ENCODE peak calls at places on chromosomes 16 and 17, in six cellular contexts. P is left ventricle myocardium inferior; H is WERI-Rb-1; V is suprapubic skin; Q is CD8-positive, alpha-beta T cell; X is cardiac fibroblast. C is an unnamed sample.

GRCh38 chr16:50216231-50216630 is 50.1 kb upstream of the ADCY7 start:
- DNase-seq in P (no peak), H (no peak), V (no peak), Q (no peak), X (no peak), C (no peak)

GRCh38 chr17:37752482-37752881 is 7.6 kb upstream of the HNF1B start:
- DNase-seq in P (no peak), H (no peak), V (no peak), Q (no peak), X (no peak), C (no peak)

GRCh38 chr17:79945591-79946255 is 89.9 kb downstream of the TBC1D16 start:
- DNase-seq in P (peak), H (no peak), V (no peak), Q (no peak), X (no peak), C (no peak)

GRCh38 chr17:78903101-78903779 is at the start of gene CEP295NL:
- DNase-seq in P (no peak), H (peak), V (no peak), Q (no peak), X (peak), C (no peak)

GRCh38 chr17:32483451-32484019 is 3.3 kb upstream of the CDK5R1 start:
- DNase-seq in P (peak), H (peak), V (no peak), Q (peak), X (peak), C (peak)

GRCh38 chr16:14436410-14436955 is 193.6 kb downstream of the PARN start:
- DNase-seq in P (no peak), H (no peak), V (no peak), Q (peak), X (no peak), C (no peak)

GRCh38 chr17:18866866-18867813 is 9.2 kb downstream of the PRPSAP2 start:
- DNase-seq in P (no peak), H (no peak), V (no peak), Q (no peak), X (no peak), C (no peak)

GRCh38 chr17:82085931-82086764 is 11.9 kb downstream of the FASN start:
- DNase-seq in P (no peak), H (no peak), V (no peak), Q (peak), X (no peak), C (no peak)

GRCh38 chr16:76278976-76279375 is 1.8 kb downstream of the CNTNAP4 start:
- DNase-seq in P (no peak), H (no peak), V (no peak), Q (no peak), X (peak), C (no peak)

GRCh38 chr17:56112086-56112485 is 41.2 kb upstream of the ANKFN1 start:
- DNase-seq in P (no peak), H (no peak), V (no peak), Q (no peak), X (no peak), C (peak)

GRCh38 chr16:66190411-66190810 is 176.1 kb upstream of the CDH5 start:
- DNase-seq in P (no peak), H (no peak), V (no peak), Q (no peak), X (no peak), C (no peak)

GRCh38 chr16:72878301-72879269 is 169.3 kb downstream of the ZFHX3 start:
- DNase-seq in P (no peak), H (no peak), V (no peak), Q (no peak), X (peak), C (peak)

GRCh38 chr17:49337900-49338299 is 24.1 kb downstream of the ZNF652 start:
- DNase-seq in P (no peak), H (no peak), V (no peak), Q (no peak), X (peak), C (peak)

GRCh38 chr17:4816826-4817225 is 9.9 kb downstream of the PLD2 start:
- DNase-seq in P (no peak), H (no peak), V (no peak), Q (no peak), X (no peak), C (no peak)

GRCh38 chr17:17439971-17440843 is 36.6 kb upstream of the MED9 start:
- DNase-seq in P (peak), H (peak), V (no peak), Q (peak), X (peak), C (peak)

GRCh38 chr16:29756654-29757053 is 10.9 kb upstream of the C16orf54 start:
- DNase-seq in P (no peak), H (no peak), V (no peak), Q (peak), X (peak), C (peak)

GRCh38 chr16:21097151-21097550 is 53.5 kb downstream of the DNAH3 start:
- DNase-seq in P (no peak), H (no peak), V (no peak), Q (no peak), X (no peak), C (peak)

GRCh38 chr17:4230142-4230541 is 33.6 kb downstream of the ANKFY1 start:
- DNase-seq in P (no peak), H (no peak), V (no peak), Q (no peak), X (peak), C (peak)

GRCh38 chr16:89191033-89191900 is 9.1 kb downstream of the SLC22A31 start:
- DNase-seq in P (no peak), H (no peak), V (no peak), Q (peak), X (no peak), C (no peak)

GRCh38 chr16:1245452-1246005 is 5.0 kb downstream of the TPSAB1 start:
- DNase-seq in P (no peak), H (peak), V (no peak), Q (no peak), X (no peak), C (no peak)

GRCh38 chr17:76139801-76140660 is 1.0 kb downstream of the FOXJ1 start:
- DNase-seq in P (no peak), H (no peak), V (no peak), Q (peak), X (no peak), C (no peak)

GRCh38 chr17:74213897-74214386 is 571 bp downstream of the TTYH2 start:
- DNase-seq in P (peak), H (peak), V (no peak), Q (no peak), X (no peak), C (no peak)

GRCh38 chr17:2615882-2616281 is 22.4 kb downstream of the PAFAH1B1 start:
- DNase-seq in P (no peak), H (no peak), V (no peak), Q (no peak), X (no peak), C (no peak)

GRCh38 chr17:14245002-14245401 is 8.3 kb upstream of the CDRT15 start:
- DNase-seq in P (no peak), H (no peak), V (no peak), Q (no peak), X (no peak), C (no peak)

GRCh38 chr17:78748730-78749317 is 33.2 kb downstream of the CYTH1 start:
- DNase-seq in P (peak), H (no peak), V (peak), Q (peak), X (peak), C (peak)

GRCh38 chr16:87538594-87538993 is 45.8 kb upstream of the ZCCHC14 start:
- DNase-seq in P (no peak), H (no peak), V (no peak), Q (no peak), X (peak), C (no peak)

GRCh38 chr17:39306028-39306427 is 80.3 kb upstream of the STAC2 start:
- DNase-seq in P (no peak), H (no peak), V (no peak), Q (no peak), X (no peak), C (no peak)

GRCh38 chr17:36880506-36880905 is 56.8 kb upstream of the LHX1 start:
- DNase-seq in P (no peak), H (no peak), V (no peak), Q (no peak), X (no peak), C (no peak)

GRCh38 chr17:4914009-4914408 is 11.1 kb upstream of the CHRNE start:
- DNase-seq in P (no peak), H (no peak), V (no peak), Q (no peak), X (peak), C (no peak)

GRCh38 chr17:2070241-2071023 is 15.5 kb downstream of the HIC1 start:
- DNase-seq in P (no peak), H (no peak), V (no peak), Q (peak), X (no peak), C (no peak)

GRCh38 chr17:48160177-48160967 is 52.8 kb downstream of the SNX11 start:
- DNase-seq in P (no peak), H (no peak), V (no peak), Q (no peak), X (no peak), C (no peak)

DNA sequence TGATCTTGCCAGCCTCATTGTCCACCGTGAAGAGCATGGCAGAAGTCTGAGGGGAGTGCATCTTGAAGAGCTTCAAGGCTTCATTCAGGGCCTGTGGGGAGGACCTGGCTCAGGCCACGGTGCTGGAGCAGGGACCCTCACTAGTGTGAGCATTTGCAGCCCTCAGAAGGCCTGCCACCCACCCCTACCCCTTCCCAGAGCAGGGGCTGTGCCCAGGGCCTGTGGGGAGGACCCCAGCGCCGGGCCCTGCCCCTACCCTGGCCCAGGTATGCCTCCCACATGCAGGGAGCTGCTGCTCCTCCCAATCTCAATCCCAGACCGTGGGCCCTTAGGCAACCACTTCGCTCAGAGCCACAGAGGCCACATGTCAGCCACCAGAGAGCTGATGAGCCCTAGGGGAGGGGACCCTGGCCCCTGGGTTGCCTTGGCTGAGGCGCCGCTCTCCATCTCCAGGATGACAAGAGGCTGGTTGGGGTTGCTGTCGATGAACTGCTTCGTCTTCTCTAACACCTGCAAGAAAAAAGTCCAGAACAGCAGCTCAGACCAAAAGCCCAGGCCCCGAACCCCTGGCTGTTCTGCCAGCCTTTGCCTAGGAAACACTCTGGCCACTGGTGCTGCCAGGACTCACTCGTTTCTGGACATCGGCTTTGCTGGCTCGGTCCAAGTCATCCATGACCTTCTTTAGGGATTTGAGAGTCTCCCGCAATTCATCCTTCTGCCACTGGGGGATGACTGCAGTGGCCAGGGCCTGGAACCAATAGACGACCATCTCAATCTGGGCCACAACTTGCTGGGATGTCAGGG is 1.8 kb upstream of the EXOSC6 start:
- DNase-seq in P (no peak), H (peak), V (no peak), Q (peak), X (peak), C (peak)
- TF ChIP-seq CTCF in P (peak), H (peak), V (peak), Q (peak), X (peak), C (peak)

DNA sequence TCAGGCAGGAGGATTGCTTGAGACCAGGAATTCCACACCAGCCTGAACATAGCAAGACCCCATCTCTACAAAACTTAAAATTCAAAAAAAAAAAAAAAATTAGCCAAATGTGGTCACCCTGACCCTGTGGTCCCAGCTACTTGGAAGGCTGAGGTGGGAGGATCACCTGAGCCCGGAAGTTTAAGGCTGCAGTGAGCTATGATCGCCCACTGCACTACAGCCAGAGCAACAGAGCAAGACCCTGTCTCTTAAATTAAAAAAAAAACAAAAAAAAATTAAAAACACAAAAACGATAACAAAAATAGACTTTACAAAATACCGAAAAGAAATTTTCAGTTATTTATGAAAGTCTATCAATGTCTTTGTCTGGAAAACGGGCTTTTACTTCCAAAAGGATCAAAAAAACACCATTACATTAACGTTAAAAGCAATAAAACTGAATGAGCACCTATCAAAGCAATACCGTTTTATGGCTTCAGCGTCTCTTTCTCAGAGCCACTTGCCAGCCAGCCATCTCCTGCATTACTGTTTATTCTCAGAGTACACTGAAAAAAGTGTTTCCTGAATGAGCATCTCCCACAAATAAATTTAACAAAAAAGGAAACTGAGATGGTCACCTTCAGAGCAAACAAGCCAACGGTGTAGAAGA is 6.1 kb downstream of the USP7 start:
- DNase-seq in P (no peak), H (no peak), V (no peak), Q (no peak), X (no peak), C (no peak)
- H3K4me3 ChIP-seq in P (peak), H (no peak), V (no peak), Q (peak), X (no peak), C (no peak)

GRCh38 chr17:34892864-34893263 is 68.4 kb downstream of the CCT6B start:
- DNase-seq in P (no peak), H (peak), V (no peak), Q (no peak), X (no peak), C (no peak)
- TF ChIP-seq CTCF in P (peak), H (peak), V (peak), Q (no peak), X (peak), C (peak)

DNA sequence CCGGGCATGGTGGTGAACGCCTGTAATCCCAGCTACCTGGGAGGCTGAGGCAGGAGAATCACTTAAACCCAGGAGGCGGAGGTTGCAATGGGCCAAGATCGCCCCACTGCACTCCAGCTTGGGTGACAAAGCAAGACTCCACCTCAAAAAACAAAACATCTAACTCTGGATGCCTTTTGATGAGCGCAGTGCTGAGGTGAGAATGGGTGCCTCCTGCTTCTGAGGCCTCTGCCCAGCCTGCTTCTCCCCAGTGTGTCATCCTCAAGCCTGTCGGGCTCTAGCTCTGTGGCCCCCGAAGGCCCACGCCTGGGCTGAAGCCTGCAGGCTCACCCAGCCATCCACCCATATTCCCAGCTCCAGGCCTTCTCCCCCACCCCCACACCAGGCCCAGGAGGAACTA is 10.5 kb upstream of the MTSS2 start:
- DNase-seq in P (no peak), H (no peak), V (no peak), Q (no peak), X (no peak), C (no peak)
- H3K4me3 ChIP-seq in P (no peak), H (no peak), V (no peak), Q (no peak), X (no peak), C (no peak)

GRCh38 chr17:11296994-11297393 is 56.0 kb downstream of the SHISA6 start:
- DNase-seq in P (no peak), H (no peak), V (no peak), Q (no peak), X (no peak), C (no peak)
- TF ChIP-seq CTCF in P (peak), H (peak), V (no peak), Q (no peak), X (no peak), C (no peak)

DNA sequence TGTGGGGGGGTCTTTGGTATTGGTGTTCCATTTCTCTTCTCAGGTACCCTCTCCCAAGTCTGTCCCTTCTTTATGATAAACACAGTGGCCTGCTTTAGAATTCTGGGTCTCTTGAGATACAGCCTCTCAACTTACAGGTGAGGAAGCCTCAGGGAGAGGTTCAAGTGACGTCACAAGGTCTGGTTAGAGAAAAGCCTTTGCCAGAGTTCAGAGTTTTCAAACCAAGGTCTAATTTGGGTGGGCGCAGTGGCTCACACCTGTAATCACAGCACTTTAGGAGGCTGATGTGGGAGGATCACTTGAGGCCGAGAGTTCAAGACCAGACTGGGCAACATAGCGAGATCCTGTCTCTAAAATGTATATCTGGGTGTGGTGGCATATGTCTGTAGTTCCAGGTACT is 2.1 kb downstream of the IRF8 start:
- DNase-seq in P (no peak), H (no peak), V (no peak), Q (no peak), X (no peak), C (no peak)
- H3K4me3 ChIP-seq in P (peak), H (no peak), V (no peak), Q (no peak), X (no peak), C (no peak)

DNA sequence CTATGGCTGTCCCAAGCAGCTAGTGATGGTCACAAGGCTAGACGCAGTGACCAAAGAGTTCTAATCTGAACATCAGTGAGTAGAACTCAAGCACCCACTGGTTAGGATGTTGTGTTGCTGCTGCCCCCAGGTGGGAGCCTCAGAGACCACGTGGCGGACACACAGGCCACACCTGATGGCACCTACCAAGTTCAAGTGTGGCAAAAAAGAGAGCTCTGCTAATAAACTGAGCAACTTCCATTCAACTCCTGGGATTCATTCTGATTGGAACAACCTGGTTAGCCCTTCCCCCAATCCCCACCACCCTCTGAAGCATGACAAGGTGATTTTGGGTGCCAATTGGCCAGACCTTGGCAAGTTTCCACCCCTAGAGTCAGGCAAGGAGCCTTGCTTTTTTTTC is 3.5 kb upstream of the LCMT1 start:
- DNase-seq in P (no peak), H (peak), V (no peak), Q (peak), X (no peak), C (no peak)
- TF ChIP-seq CTCF in P (no peak), H (peak), V (no peak), Q (peak), X (no peak), C (no peak)